ENCODE peak calls at places on chromosomes 5 and 9, in seven cellular contexts. U is stomach; W is stimulated activated CD4-positive, alpha-beta T cell treated with anti-CD3 and anti-CD28 coated beads, TNF-alpha, amount 100 ng/mL, for 4 hours; B is nucleus accumbens; Z is HuH-7.5; C is Caki2; J is RWPE1. S is an unnamed sample.

GRCh38 chr5:131538177-131538593 is 96.8 kb downstream of the RAPGEF6 start:
- DNase-seq in U (no peak), W (no peak), B (no peak), Z (no peak), C (peak), J (peak), S (no peak)

GRCh38 chr5:132073231-132074013 is at the start of gene CSF2:
- DNase-seq in U (no peak), W (no peak), B (no peak), Z (no peak), C (peak), J (peak), S (no peak)

GRCh38 chr5:101306391-101307137 is 403.5 kb upstream of the ST8SIA4 start:
- DNase-seq in U (no peak), W (no peak), B (no peak), Z (no peak), C (peak), J (no peak), S (no peak)

GRCh38 chr9:123933401-123933800 is 3.5 kb upstream of the DENND1A start:
- DNase-seq in U (no peak), W (no peak), B (no peak), Z (peak), C (peak), J (peak), S (no peak)

GRCh38 chr9:137451976-137452760 is 7.0 kb downstream of the NSMF start:
- DNase-seq in U (no peak), W (no peak), B (no peak), Z (no peak), C (no peak), J (no peak), S (no peak)

GRCh38 chr5:38660194-38660668 is 103.8 kb upstream of the LIFR start:
- DNase-seq in U (no peak), W (no peak), B (no peak), Z (no peak), C (peak), J (peak), S (no peak)

GRCh38 chr5:155728857-155729683 is 597.9 kb upstream of the SGCD start:
- DNase-seq in U (no peak), W (no peak), B (peak), Z (no peak), C (no peak), J (no peak), S (peak)

GRCh38 chr9:129640086-129640870 is 1.7 kb downstream of the ASB6 start:
- DNase-seq in U (peak), W (no peak), B (peak), Z (no peak), C (peak), J (peak), S (peak)

GRCh38 chr5:93072831-93073459 is 508.1 kb downstream of the NR2F1-AS1 start:
- DNase-seq in U (no peak), W (no peak), B (no peak), Z (no peak), C (no peak), J (peak), S (no peak)

GRCh38 chr9:14561929-14562386 is 131.3 kb downstream of the ZDHHC21 start:
- DNase-seq in U (no peak), W (no peak), B (no peak), Z (no peak), C (no peak), J (no peak), S (no peak)

GRCh38 chr5:28779161-28779754 is 1740.9 kb upstream of the CDH9 start:
- DNase-seq in U (no peak), W (no peak), B (no peak), Z (peak), C (no peak), J (peak), S (no peak)

GRCh38 chr5:67576112-67576511 is 379.5 kb upstream of the CD180 start:
- DNase-seq in U (no peak), W (no peak), B (no peak), Z (no peak), C (no peak), J (no peak), S (no peak)

GRCh38 chr5:119631660-119632059 is 2.3 kb downstream of the FAM170A start:
- DNase-seq in U (no peak), W (no peak), B (no peak), Z (no peak), C (no peak), J (no peak), S (no peak)

GRCh38 chr5:35741126-35741711 is 115.5 kb upstream of the IL7R start:
- DNase-seq in U (no peak), W (no peak), B (no peak), Z (peak), C (no peak), J (no peak), S (no peak)

GRCh38 chr9:78967557-78968212 is 604.1 kb upstream of the TLE4 start:
- DNase-seq in U (no peak), W (no peak), B (no peak), Z (no peak), C (no peak), J (no peak), S (no peak)

GRCh38 chr9:125405938-125406811 is 144.5 kb downstream of the GAPVD1 start:
- DNase-seq in U (no peak), W (no peak), B (no peak), Z (no peak), C (peak), J (peak), S (no peak)

GRCh38 chr9:106861585-106862114 is 1.3 kb upstream of the ZNF462 start:
- DNase-seq in U (no peak), W (no peak), B (no peak), Z (no peak), C (no peak), J (peak), S (no peak)

GRCh38 chr9:121985792-121986494 is 107.2 kb downstream of the TTLL11 start:
- DNase-seq in U (no peak), W (no peak), B (peak), Z (no peak), C (no peak), J (no peak), S (peak)

GRCh38 chr9:127634021-127634420 is 21.9 kb downstream of the STXBP1 start:
- DNase-seq in U (no peak), W (no peak), B (no peak), Z (no peak), C (no peak), J (no peak), S (no peak)

GRCh38 chr9:93255994-93256877 is 72.3 kb downstream of the WNK2 start:
- DNase-seq in U (peak), W (no peak), B (no peak), Z (no peak), C (no peak), J (no peak), S (no peak)

GRCh38 chr9:70133253-70134208 is 89.9 kb downstream of the MAMDC2 start:
- DNase-seq in U (no peak), W (no peak), B (no peak), Z (no peak), C (no peak), J (no peak), S (no peak)

GRCh38 chr9:134010774-134011173 is 14.5 kb upstream of the BRD3OS start:
- DNase-seq in U (peak), W (no peak), B (no peak), Z (no peak), C (no peak), J (no peak), S (no peak)

GRCh38 chr5:112475747-112476435 is 56.8 kb upstream of the EPB41L4A start:
- DNase-seq in U (no peak), W (no peak), B (no peak), Z (no peak), C (no peak), J (peak), S (no peak)